ENCODE peak calls at places on chromosomes 2 and 18, in six cellular contexts. Q is GM23248; K is neural crest cell; Z is stimulated activated CD4-positive, alpha-beta T cell treated with anti-CD3 and anti-CD28 coated beads, Interleukin-1b, Interleukin-23, amount 100 ng/mL, for 1 hour; F is GM23338; L is globus pallidus. D is an unnamed sample.

GRCh38 chr2:12126325-12126724 is 379.9 kb downstream of the LPIN1 start:
- DNase-seq in Z (no peak), Q (no peak), F (peak; percentile 6), L (no peak), K (no peak), D (no peak)

GRCh38 chr2:220959391-220959802 is 612.7 kb downstream of the EPHA4 start:
- DNase-seq in K (no peak), Z (no peak), F (no peak), L (peak; percentile 70), Q (no peak), D (peak; percentile 93)

GRCh38 chr18:80254971-80255500 is 7.7 kb upstream of the PARD6G start:
- DNase-seq in F (no peak), Q (no peak), L (no peak), Z (no peak), K (no peak), D (no peak)

GRCh38 chr2:235255716-235256115 is 238.1 kb upstream of the AGAP1 start:
- DNase-seq in F (no peak), Q (peak; percentile 12), Z (no peak), L (no peak), K (no peak), D (no peak)

GRCh38 chr2:230942920-230943896 is 18.2 kb upstream of the GPR55 start:
- DNase-seq in F (no peak), L (peak; percentile 39), Q (peak; percentile 27), Z (no peak), K (no peak), D (no peak)

GRCh38 chr2:191352536-191352935 is 107.3 kb downstream of the MYO1B start:
- DNase-seq in Q (peak; percentile 88), L (no peak), Z (no peak), F (no peak), K (no peak), D (no peak)

GRCh38 chr2:24538720-24539119 is 47.7 kb downstream of the NCOA1 start:
- DNase-seq in F (no peak), Z (no peak), Q (no peak), L (no peak), K (no peak), D (no peak)

GRCh38 chr2:24247592-24247991 is 72.7 kb downstream of the FAM228A start:
- DNase-seq in Q (no peak), K (no peak), F (no peak), L (no peak), Z (no peak), D (no peak)

GRCh38 chr2:232540441-232541041 is 1.0 kb downstream of the CHRNG start:
- DNase-seq in Z (no peak), Q (no peak), K (no peak), F (no peak), L (no peak), D (no peak)

GRCh38 chr2:50116611-50117010 is 915.3 kb downstream of the NRXN1 start:
- DNase-seq in L (no peak), Z (no peak), F (peak; percentile 27), K (no peak), Q (no peak), D (no peak)

GRCh38 chr18:50656841-50657470 is 97.1 kb downstream of the MAPK4 start:
- DNase-seq in K (no peak), F (no peak), Z (no peak), L (no peak), Q (no peak), D (no peak)

GRCh38 chr2:182980115-182980514 is 58.1 kb downstream of the NCKAP1 start:
- DNase-seq in Q (peak; percentile 63), Z (no peak), L (peak; percentile 39), K (no peak), F (peak; percentile 69), D (peak; percentile 63)

GRCh38 chr2:234335676-234336228 is 161.1 kb downstream of the ARL4C start:
- DNase-seq in Z (peak; percentile 10), L (peak; percentile 71), K (no peak), Q (peak; percentile 93), F (no peak), D (peak; percentile 17)

GRCh38 chr2:39481611-39482010 is 44.5 kb upstream of the MAP4K3 start:
- DNase-seq in F (no peak), K (no peak), L (no peak), Q (peak; percentile 74), Z (no peak), D (no peak)

GRCh38 chr2:110678457-110679336 is 834 bp upstream of the BUB1 start:
- DNase-seq in K (peak; percentile 9), F (peak; percentile 46), Z (no peak), Q (peak; percentile 62), L (peak; percentile 21), D (peak; percentile 16)

GRCh38 chr2:107405261-107405660 is 421.4 kb upstream of the RGPD4 start:
- DNase-seq in F (no peak), Q (no peak), L (no peak), K (no peak), Z (no peak), D (no peak)

GRCh38 chr2:5969301-5969700 is 277.1 kb downstream of the SOX11 start:
- DNase-seq in Q (no peak), L (no peak), K (no peak), F (no peak), Z (no peak), D (no peak)

GRCh38 chr2:219010162-219010756 is 17.0 kb upstream of the CRYBA2 start:
- DNase-seq in K (no peak), L (no peak), F (peak; percentile 72), Q (no peak), Z (no peak), D (peak; percentile 28)

GRCh38 chr2:409523-409922 is 121.6 kb upstream of the ALKAL2 start:
- DNase-seq in Z (no peak), F (no peak), L (no peak), K (no peak), Q (no peak), D (no peak)

GRCh38 chr2:41847744-41848441 is 199.9 kb upstream of the PKDCC start:
- DNase-seq in F (no peak), Q (peak; percentile 64), Z (no peak), K (no peak), L (no peak), D (no peak)

GRCh38 chr2:231110551-231110950 is 14.3 kb downstream of the HTR2B start:
- DNase-seq in F (no peak), K (no peak), L (no peak), Z (no peak), Q (peak; percentile 47), D (no peak)

GRCh38 chr2:73503992-73504570 is 118.4 kb downstream of the ALMS1 start:
- DNase-seq in Q (no peak), Z (no peak), F (no peak), K (no peak), L (no peak), D (no peak)

GRCh38 chr2:66440011-66440542 is 5.2 kb downstream of the MEIS1 start:
- DNase-seq in F (peak; percentile 30), L (peak; percentile 58), Q (peak; percentile 63), Z (no peak), K (no peak), D (peak; percentile 45)

GRCh38 chr18:55189972-55190371 is 230.7 kb upstream of the CCDC68 start:
- DNase-seq in K (no peak), L (no peak), Q (no peak), Z (no peak), F (peak; percentile 58), D (no peak)

GRCh38 chr2:189802396-189802912 is 18.2 kb downstream of the PMS1 start:
- DNase-seq in F (no peak), K (no peak), L (no peak), Q (no peak), Z (no peak), D (no peak)

GRCh38 chr2:157933549-157933948 is 57.4 kb upstream of the ACVR1 start:
- DNase-seq in F (peak; percentile 62), L (no peak), K (no peak), Q (no peak), Z (no peak), D (peak; percentile 11)

GRCh38 chr18:21267370-21267769 is 25.3 kb downstream of the GREB1L start:
- DNase-seq in Z (no peak), L (no peak), F (no peak), K (no peak), Q (no peak), D (no peak)

GRCh38 chr18:22847392-22847791 is 85.7 kb upstream of the RBBP8 start:
- DNase-seq in Q (peak; percentile 56), Z (no peak), K (no peak), L (no peak), F (peak; percentile 3), D (no peak)

GRCh38 chr2:174247474-174248186 is 702 bp downstream of the OLA1 start:
- DNase-seq in Z (no peak), K (no peak), Q (peak; percentile 49), F (peak; percentile 73), L (no peak), D (peak; percentile 44)

GRCh38 chr2:232927041-232927792 is 57.2 kb downstream of the SNORC start:
- DNase-seq in L (no peak), F (peak; percentile 35), Q (peak; percentile 35), Z (no peak), K (no peak), D (no peak)

GRCh38 chr18:58911766-58912165 is 47.1 kb downstream of the ZNF532 start:
- DNase-seq in Z (no peak), Q (peak; percentile 42), F (peak; percentile 57), K (no peak), L (no peak), D (no peak)

D was measured in cerebellar cortex.